ENCODE peak calls at places on chromosomes 5 and 9, in five cellular contexts. G is ovary, E is NCI-H510A, U is IMR-90, O is NCI-H1092. R is an unnamed sample.

GRCh38 chr9:99040911-99041582 is 63.9 kb upstream of the TGFBR1 start:
- DNase-seq in G (no peak), E (no peak), U (peak), O (no peak), R (peak)

GRCh38 chr9:121648799-121649198 is 2.6 kb upstream of the DAB2IP start:
- DNase-seq in E (no peak), O (no peak), U (no peak), G (no peak), R (no peak)

GRCh38 chr5:160919610-160920009 is 67.6 kb upstream of the ATP10B start:
- DNase-seq in G (no peak), O (peak), E (no peak), U (no peak), R (no peak)

GRCh38 chr5:1316941-1317340 is 22.1 kb upstream of the TERT start:
- DNase-seq in O (no peak), E (no peak), U (no peak), G (no peak), R (no peak)

GRCh38 chr9:23743041-23743440 is 83.0 kb downstream of the ELAVL2 start:
- DNase-seq in G (no peak), O (no peak), U (no peak), E (no peak), R (no peak)

GRCh38 chr9:133839822-133840329 is 101.7 kb upstream of the SARDH start:
- DNase-seq in O (no peak), G (no peak), U (peak), E (no peak), R (no peak)

GRCh38 chr9:130159057-130159456 is 13.1 kb upstream of the NCS1 start:
- DNase-seq in O (no peak), E (no peak), G (no peak), U (no peak), R (no peak)

GRCh38 chr5:142128675-142129208 is 20.2 kb downstream of the NDFIP1 start:
- DNase-seq in G (no peak), E (no peak), O (no peak), U (no peak), R (no peak)

GRCh38 chr5:39569857-39570256 is 145.1 kb upstream of the DAB2 start:
- DNase-seq in O (no peak), G (no peak), U (no peak), E (no peak), R (no peak)

GRCh38 chr9:109880276-109881169 is 100.5 kb downstream of the PALM2AKAP2 start:
- DNase-seq in E (no peak), U (peak), O (no peak), G (no peak), R (peak)

GRCh38 chr5:153613143-153613542 is 122.7 kb downstream of the GRIA1 start:
- DNase-seq in E (no peak), O (no peak), G (no peak), U (peak), R (no peak)

GRCh38 chr5:169650701-169651331 is 13.7 kb downstream of the DOCK2 start:
- DNase-seq in O (no peak), G (no peak), U (peak), E (no peak), R (no peak)

GRCh38 chr5:78527054-78527884 is 121.3 kb downstream of the LHFPL2 start:
- DNase-seq in E (no peak), G (peak), U (peak), O (no peak), R (peak)

GRCh38 chr9:1046639-1047604 is 3.2 kb upstream of the DMRT2 start:
- DNase-seq in G (no peak), O (no peak), E (no peak), U (no peak), R (no peak)

GRCh38 chr9:91163773-91164471 is 197.8 kb downstream of the AUH start:
- DNase-seq in O (no peak), G (no peak), E (no peak), U (no peak), R (no peak)

R was measured in A549.